ENCODE peak calls at places on chromosomes 5 and 9, in six cellular contexts. O is SJSA1; S is effector memory CD4-positive, alpha-beta T cell; U is heart right ventricle; Z is A549; A is suprapubic skin. Y is an unnamed sample.

GRCh38 chr5:72251386-72251785 is 68.7 kb downstream of the MRPS27 start:
- DNase-seq in A (no peak), Z (no peak), O (no peak), U (no peak), S (no peak), Y (no peak)

GRCh38 chr9:2771661-2772060 is 54.4 kb downstream of the KCNV2 start:
- DNase-seq in S (no peak), Z (no peak), U (no peak), O (no peak), A (no peak), Y (no peak)

GRCh38 chr9:93143830-93144530 is 9.9 kb upstream of the NINJ1 start:
- DNase-seq in Z (no peak), A (peak; percentile 79), U (no peak), S (peak; percentile 55), O (no peak), Y (peak; percentile 88)

GRCh38 chr9:127805620-127806019 is 2.9 kb downstream of the FPGS start:
- DNase-seq in O (no peak), A (no peak), Z (peak; percentile 71), U (no peak), S (no peak), Y (no peak)

GRCh38 chr5:180632768-180633167 is 16.6 kb downstream of the FLT4 start:
- DNase-seq in S (no peak), A (no peak), U (no peak), O (no peak), Z (no peak), Y (no peak)

GRCh38 chr9:1647776-1648175 is 367.4 kb upstream of the SMARCA2 start:
- DNase-seq in A (no peak), U (no peak), S (no peak), O (no peak), Z (peak; percentile 9), Y (no peak)

GRCh38 chr9:134496413-134497282 is 145.0 kb upstream of the COL5A1 start:
- DNase-seq in S (no peak), A (peak; percentile 80), U (no peak), Z (no peak), O (peak; percentile 75), Y (no peak)

GRCh38 chr5:135251099-135251498 is 147.9 kb downstream of the MACROH2A1 start:
- DNase-seq in S (no peak), U (no peak), A (no peak), Z (no peak), O (peak; percentile 33), Y (no peak)

GRCh38 chr5:50889790-50890189 is 223.4 kb downstream of the PARP8 start:
- DNase-seq in Z (no peak), A (no peak), U (no peak), S (no peak), O (no peak), Y (no peak)

GRCh38 chr9:108033976-108034964 is 544.7 kb upstream of the KLF4 start:
- DNase-seq in S (no peak), U (no peak), O (no peak), Z (no peak), A (no peak), Y (no peak)

GRCh38 chr9:1910269-1910811 is 104.8 kb upstream of the SMARCA2 start:
- DNase-seq in O (no peak), S (no peak), U (no peak), Z (no peak), A (no peak), Y (no peak)

GRCh38 chr5:149610583-149611250 is 29.4 kb downstream of the ARHGEF37 start:
- DNase-seq in O (no peak), Z (peak; percentile 38), A (no peak), U (no peak), S (no peak), Y (no peak)

GRCh38 chr5:141488591-141489478 is at the start of gene PCDHGC5:
- DNase-seq in S (no peak), U (no peak), A (peak; percentile 55), O (peak; percentile 47), Z (no peak), Y (peak; percentile 82)

GRCh38 chr9:129220771-129221170 is 42.7 kb upstream of the IER5L start:
- DNase-seq in S (no peak), U (no peak), Z (no peak), A (no peak), O (no peak), Y (no peak)

GRCh38 chr5:150589791-150590601 is 50.5 kb upstream of the SYNPO start:
- DNase-seq in S (no peak), U (peak; percentile 83), A (no peak), O (no peak), Z (no peak), Y (no peak)

GRCh38 chr5:54651482-54652076 is 134.0 kb downstream of the SNX18 start:
- DNase-seq in S (no peak), U (peak; percentile 85), Z (no peak), O (no peak), A (peak; percentile 86), Y (no peak)

GRCh38 chr9:124359841-124360240 is 55.4 kb downstream of the PSMB7 start:
- DNase-seq in U (no peak), S (no peak), O (no peak), Z (no peak), A (no peak), Y (no peak)

GRCh38 chr5:93572101-93572772 is 8.8 kb downstream of the NR2F1-AS1 start:
- DNase-seq in A (no peak), U (no peak), S (no peak), Z (no peak), O (no peak), Y (no peak)

GRCh38 chr5:171757853-171758535 is 27.6 kb upstream of the SMIM23 start:
- DNase-seq in S (no peak), U (no peak), Z (peak; percentile 78), A (no peak), O (peak; percentile 57), Y (no peak)

GRCh38 chr5:87394407-87394806 is 18.3 kb downstream of the CCNH start:
- DNase-seq in S (no peak), U (no peak), O (no peak), Z (peak; percentile 17), A (no peak), Y (no peak)

GRCh38 chr5:109155625-109156024 is 254.1 kb downstream of the PJA2 start:
- DNase-seq in S (no peak), Z (no peak), U (no peak), A (no peak), O (no peak), Y (no peak)

GRCh38 chr9:127538849-127539258 is 73.2 kb upstream of the STXBP1 start:
- DNase-seq in A (no peak), O (no peak), Z (no peak), U (no peak), S (no peak), Y (no peak)

GRCh38 chr5:141637693-141638419 is 1.1 kb downstream of the RELL2 start:
- DNase-seq in O (peak; percentile 83), U (peak; percentile 66), Z (peak; percentile 25), S (peak; percentile 36), A (no peak), Y (peak; percentile 41)

GRCh38 chr5:181189363-181189961 is 15.5 kb downstream of the TRIM7 start:
- DNase-seq in O (peak; percentile 60), A (no peak), S (peak; percentile 36), U (no peak), Z (no peak), Y (no peak)

GRCh38 chr5:39218482-39219381 is 631 bp downstream of the FYB1 start:
- DNase-seq in O (no peak), U (no peak), A (no peak), S (no peak), Z (no peak), Y (no peak)

GRCh38 chr5:134551891-134552290 is 26.4 kb downstream of the JADE2 start:
- DNase-seq in Z (no peak), O (no peak), U (no peak), A (no peak), S (no peak), Y (no peak)

GRCh38 chr5:93596676-93597441 is 13.8 kb downstream of the NR2F1 start:
- DNase-seq in O (no peak), A (no peak), U (no peak), S (no peak), Z (peak; percentile 32), Y (no peak)

GRCh38 chr5:53170748-53171349 is 61.3 kb upstream of the MOCS2 start:
- DNase-seq in O (no peak), A (no peak), U (no peak), S (no peak), Z (peak; percentile 54), Y (peak; percentile 3)

GRCh38 chr5:53130206-53130605 is 20.6 kb upstream of the MOCS2 start:
- DNase-seq in S (no peak), Z (no peak), O (no peak), U (no peak), A (no peak), Y (no peak)

GRCh38 chr5:53991942-53992341 is 318.4 kb downstream of the ARL15 start:
- DNase-seq in U (no peak), O (no peak), A (no peak), S (no peak), Z (peak; percentile 28), Y (no peak)

GRCh38 chr9:114131808-114132549 is 23.4 kb upstream of the COL27A1 start:
- DNase-seq in Z (no peak), U (no peak), S (no peak), O (no peak), A (no peak), Y (no peak)
- H3K27ac ChIP-seq in Z (no peak overlapping the region), U (no peak overlapping the region), S (no peak overlapping the region), O (no peak overlapping the region), A (no peak overlapping the region), Y (no peak overlapping the region)

DNA sequence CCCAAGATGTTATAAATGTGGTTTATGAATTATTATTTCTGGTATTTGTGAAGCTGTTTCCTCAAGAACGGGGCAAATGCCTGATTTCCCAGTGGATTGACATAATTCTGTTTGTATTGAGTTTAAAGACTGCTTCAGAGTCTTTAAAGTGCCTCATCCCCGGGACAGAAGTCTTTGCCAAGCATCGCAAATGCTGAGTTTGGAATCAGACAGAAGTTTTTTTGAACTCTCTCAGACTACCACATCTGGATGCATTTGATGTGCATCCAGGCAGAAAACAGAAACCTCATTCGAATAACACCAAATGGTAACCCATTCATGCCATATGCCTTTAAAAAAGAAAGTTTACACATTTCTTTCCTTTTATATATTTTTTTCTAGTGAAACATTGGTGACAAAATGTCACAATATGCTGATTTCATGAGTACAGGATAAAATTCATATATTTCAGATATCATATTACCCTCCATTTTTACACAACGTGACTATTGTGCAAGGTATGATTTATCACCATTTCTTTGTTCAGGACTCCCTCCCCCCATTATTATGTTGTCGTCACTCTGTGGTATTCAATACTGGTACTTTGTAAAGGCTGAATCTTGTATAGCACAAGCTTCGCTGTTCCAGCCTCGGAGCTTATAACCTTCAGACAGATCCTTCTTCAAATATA is 91.1 kb downstream of the ZNF608 start:
- DNase-seq in U (no peak), A (no peak), S (no peak), O (no peak), Z (peak; percentile 61), Y (no peak)
- H3K27ac ChIP-seq in U (peak overlapping the region; percentile 49), A (peak overlapping the region; percentile 66), S (no peak overlapping the region), O (peak overlapping the region; percentile 25), Z (peak overlapping the region; percentile 85), Y (no peak overlapping the region)

GRCh38 chr9:133351526-133351907 is 3.5 kb downstream of the RPL7A start:
- DNase-seq in O (no peak), U (no peak), Z (no peak), A (no peak), S (no peak), Y (no peak)
- H3K27ac ChIP-seq in O (no peak overlapping the region), U (no peak overlapping the region), Z (no peak overlapping the region), A (no peak overlapping the region), S (no peak overlapping the region), Y (no peak overlapping the region)

DNA sequence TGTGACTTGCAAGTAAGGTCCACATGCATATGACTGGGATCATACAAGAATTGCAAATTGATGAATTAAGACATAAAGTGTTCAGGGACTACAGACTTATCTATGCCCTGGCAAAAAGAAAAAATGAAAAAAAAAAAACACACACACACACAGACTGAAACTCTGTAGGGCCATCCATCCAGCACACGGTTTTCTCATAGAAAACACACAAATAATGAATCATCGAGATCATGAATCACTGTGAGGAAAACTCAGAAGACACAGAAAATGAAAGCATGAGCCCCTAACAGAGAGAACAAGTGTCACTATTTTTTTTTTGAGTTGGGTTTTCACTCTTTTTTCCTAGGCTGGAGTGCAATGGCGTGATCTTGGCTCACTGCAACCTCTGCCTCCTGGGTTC is 185.2 kb downstream of the IRX2 start:
- DNase-seq in U (no peak), O (no peak), A (no peak), Z (no peak), S (no peak), Y (no peak)
- H3K27ac ChIP-seq in U (no peak overlapping the region), O (no peak overlapping the region), A (no peak overlapping the region), Z (no peak overlapping the region), S (no peak overlapping the region), Y (no peak overlapping the region)

Y was measured in caudate nucleus.